ENCODE peak calls at places on chromosomes 11 and 22, in four cellular contexts. E is fibroblast of lung, A is body of pancreas, D is AG04449. O is an unnamed sample.

GRCh38 chr22:22576244-22576988 is 17.4 kb upstream of the PRAME start:
- DNase-seq in E (peak; percentile 43), A (peak; percentile 51), D (no peak), O (no peak)

GRCh38 chr22:45290410-45290936 is 5.7 kb downstream of the UPK3A start:
- DNase-seq in E (peak; percentile 64), A (no peak), D (peak; percentile 58), O (peak; percentile 43)

GRCh38 chr22:20430641-20431519 is 6.7 kb downstream of the SCARF2 start:
- DNase-seq in E (peak; percentile 45), A (peak; percentile 57), D (no peak), O (no peak)

GRCh38 chr11:63945482-63946163 is 6.8 kb downstream of the NAA40 start:
- DNase-seq in E (peak; percentile 81), A (peak; percentile 84), D (peak; percentile 24), O (no peak)

GRCh38 chr11:116930586-116930985 is 93.2 kb upstream of the APOA1 start:
- DNase-seq in E (no peak), A (no peak), D (no peak), O (no peak)

GRCh38 chr11:64936539-64936938 is 846 bp upstream of the GPHA2 start:
- DNase-seq in E (no peak), A (no peak), D (no peak), O (no peak)

GRCh38 chr22:30243671-30244465 is 2.7 kb downstream of the LIF start:
- DNase-seq in E (no peak), A (no peak), D (no peak), O (no peak)

GRCh38 chr11:123429851-123430735 is at the start of gene GRAMD1B:
- DNase-seq in E (peak; percentile 25), A (no peak), D (peak; percentile 71), O (no peak)

GRCh38 chr11:8017894-8018741 is 31.0 kb downstream of the EIF3F start:
- DNase-seq in E (peak; percentile 20), A (no peak), D (no peak), O (no peak)

GRCh38 chr11:10606536-10607208 is 38.2 kb upstream of the LYVE1 start:
- DNase-seq in E (peak; percentile 72), A (no peak), D (peak; percentile 28), O (peak; percentile 59)

GRCh38 chr11:45052361-45052760 is 94.1 kb upstream of the PRDM11 start:
- DNase-seq in E (no peak), A (no peak), D (no peak), O (no peak)

GRCh38 chr11:80146231-80146630 is 705.4 kb upstream of the TENM4 start:
- DNase-seq in E (no peak), A (no peak), D (no peak), O (no peak)

GRCh38 chr11:85934599-85935169 is 79.5 kb downstream of the CCDC83 start:
- DNase-seq in E (no peak), A (peak; percentile 34), D (no peak), O (no peak)
- H3K4me3 ChIP-seq in E (no peak overlapping the region), A (no peak overlapping the region), D (no peak overlapping the region), O (no peak overlapping the region)

GRCh38 chr11:112013501-112014164 is 11.6 kb upstream of the DLAT start:
- DNase-seq in E (no peak), A (no peak), D (no peak), O (no peak)

GRCh38 chr11:112016088-112016764 is 9.0 kb upstream of the DLAT start:
- DNase-seq in E (peak; percentile 22), A (peak; percentile 21), D (no peak), O (peak; percentile 80)

GRCh38 chr11:112019066-112019465 is 6.1 kb upstream of the DLAT start:
- DNase-seq in E (no peak), A (no peak), D (no peak), O (no peak)

GRCh38 chr11:112017538-112017937 is 7.7 kb upstream of the DLAT start:
- DNase-seq in E (peak; percentile 34), A (peak; percentile 36), D (no peak), O (no peak)

DNA sequence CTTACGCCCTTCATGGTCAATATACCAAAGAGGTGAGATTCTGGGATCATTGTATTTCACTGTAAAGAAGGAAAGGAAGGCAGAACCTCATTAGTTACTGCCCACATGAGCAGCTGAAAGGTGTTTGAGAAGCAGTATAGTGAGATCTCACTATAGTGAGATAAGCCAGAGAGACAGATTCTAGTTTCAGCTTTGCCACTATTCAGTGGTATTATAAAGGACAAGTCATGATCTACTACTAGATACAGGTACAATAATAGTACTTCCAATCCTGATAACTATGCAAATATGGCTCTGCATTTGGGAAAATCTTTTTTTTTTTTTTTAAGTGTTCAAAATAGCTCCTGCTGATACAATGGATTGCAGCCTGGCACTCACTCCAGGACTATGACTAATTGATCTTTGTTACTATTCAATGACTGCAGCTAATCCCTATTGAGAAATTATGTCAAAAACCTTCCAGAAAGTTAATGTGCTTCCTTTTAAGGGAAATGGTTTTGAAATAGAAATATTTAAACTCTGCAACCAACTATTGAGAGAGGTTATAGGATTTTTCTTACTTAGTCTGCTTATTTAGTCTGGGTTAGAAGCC is 8.3 kb upstream of the DLAT start:
- DNase-seq in E (peak; percentile 66), A (no peak), D (no peak), O (peak; percentile 72)
- H3K4me3 ChIP-seq in E (no peak overlapping the region), A (no peak overlapping the region), D (no peak overlapping the region), O (no peak overlapping the region)

GRCh38 chr11:92626624-92627023 is 342.8 kb upstream of the MTNR1B start:
- DNase-seq in E (no peak), A (no peak), D (no peak), O (no peak)

GRCh38 chr11:92632510-92632909 is 336.9 kb upstream of the MTNR1B start:
- DNase-seq in E (no peak), A (no peak), D (no peak), O (no peak)

GRCh38 chr11:92623055-92623454 is 346.4 kb upstream of the MTNR1B start:
- DNase-seq in E (no peak), A (no peak), D (no peak), O (no peak)

GRCh38 chr11:92628401-92629292 is 340.8 kb upstream of the MTNR1B start:
- DNase-seq in E (peak; percentile 2), A (no peak), D (no peak), O (peak; percentile 21)

DNA sequence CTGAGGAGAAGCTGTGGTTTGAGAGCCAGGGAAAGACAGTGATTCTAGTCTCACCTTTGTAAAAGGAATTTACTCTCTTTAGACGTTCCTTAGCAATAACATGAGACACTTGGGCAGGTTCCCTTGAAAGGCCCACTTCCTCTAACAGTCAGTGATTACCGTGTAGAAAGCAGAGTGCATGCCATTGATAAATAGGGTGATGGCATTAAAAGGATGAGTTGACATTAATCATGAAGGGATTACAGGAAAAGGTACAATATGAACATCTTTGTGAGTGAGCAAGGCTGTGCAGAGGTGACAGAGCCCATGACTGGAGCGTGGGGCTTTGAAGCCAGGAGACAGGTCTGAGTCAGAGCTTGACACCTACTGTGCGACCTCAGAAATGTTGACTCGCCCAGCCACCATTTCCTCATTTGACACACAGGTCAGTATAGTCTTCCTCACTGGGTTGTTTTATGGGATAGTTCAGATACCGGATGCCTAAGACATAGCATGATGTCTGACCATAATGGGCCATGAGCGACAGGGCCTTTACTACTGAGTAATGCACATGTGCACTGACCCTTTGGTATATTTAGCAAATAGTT is 341.7 kb upstream of the MTNR1B start:
- DNase-seq in E (no peak), A (no peak), D (no peak), O (peak; percentile 22)
- H3K4me3 ChIP-seq in E (no peak overlapping the region), A (no peak overlapping the region), D (no peak overlapping the region), O (no peak overlapping the region)

DNA sequence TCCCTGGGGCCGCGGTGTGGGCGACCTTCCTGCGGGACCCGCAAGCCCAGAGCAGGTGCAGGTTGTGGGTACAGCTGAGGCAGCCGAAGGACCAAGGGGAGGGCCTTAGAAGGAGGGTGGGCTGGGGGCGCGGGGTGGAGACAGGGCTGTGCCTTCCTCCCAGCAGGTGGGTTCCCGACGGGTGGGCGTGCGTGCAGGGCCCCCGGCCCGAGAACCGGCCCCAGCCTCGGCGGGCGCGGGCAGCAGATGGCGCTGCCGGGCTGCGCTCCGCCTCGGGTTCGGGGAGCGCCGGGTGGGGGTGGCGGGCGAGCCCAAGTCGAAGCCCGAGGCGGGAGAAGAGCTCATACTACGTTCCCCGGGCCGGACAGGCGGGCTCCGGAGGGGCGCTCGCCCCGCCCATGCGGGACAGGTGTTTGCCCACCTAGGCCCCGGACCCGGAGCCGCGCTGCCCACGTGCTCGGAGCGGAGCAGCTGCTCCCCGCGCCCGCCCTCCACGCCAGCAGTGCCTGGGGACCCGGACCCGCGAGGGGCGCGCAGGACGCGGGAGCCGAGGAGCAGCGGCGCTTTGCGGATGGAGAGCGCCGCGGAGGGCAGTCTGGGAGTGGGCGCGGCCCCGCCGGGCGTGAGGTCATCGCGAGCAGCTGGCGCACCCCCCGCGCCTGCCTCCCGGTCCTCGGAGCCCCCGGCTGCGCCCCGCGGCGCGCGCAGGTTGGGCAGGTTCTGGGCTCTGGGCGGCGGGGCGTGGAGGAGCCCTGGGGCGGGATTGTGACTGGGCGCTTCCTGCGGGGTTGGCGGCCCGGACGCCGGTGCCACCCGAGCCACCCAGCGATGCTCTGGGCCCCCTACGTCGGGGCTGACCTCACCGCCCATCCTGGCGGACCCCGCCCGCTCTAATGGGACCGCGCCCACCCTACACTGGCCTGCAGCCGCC is 25.3 kb downstream of the DUSP8 start:
- DNase-seq in E (peak; percentile 29), A (peak; percentile 60), D (no peak), O (no peak)
- H3K4me3 ChIP-seq in E (no peak overlapping the region), A (peak overlapping the region; percentile 2), D (peak overlapping the region; percentile 33), O (peak overlapping the region; percentile 31)

DNA sequence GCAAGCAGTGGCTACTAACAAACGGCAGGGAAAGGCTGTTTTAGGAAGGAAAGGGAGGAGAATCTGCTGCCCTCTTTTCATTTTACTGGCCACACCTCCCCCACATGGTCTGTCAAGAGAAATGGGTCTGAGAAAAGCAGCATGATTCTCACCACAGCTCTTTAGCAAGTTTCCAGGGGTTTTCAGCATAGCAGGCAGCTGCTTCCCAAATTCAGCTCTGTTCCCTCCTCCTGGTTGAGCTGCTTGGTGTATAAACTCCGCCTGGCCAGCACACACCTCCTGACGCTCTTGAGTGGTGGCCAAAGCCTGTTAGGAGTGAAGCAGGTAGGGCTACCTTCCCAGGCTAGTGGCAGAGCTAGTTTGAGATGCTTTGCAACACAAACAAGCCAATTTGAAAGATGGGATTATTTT is 438.5 kb upstream of the CCDC90B start:
- DNase-seq in E (peak; percentile 19), A (peak; percentile 69), D (no peak), O (no peak)
- H3K4me3 ChIP-seq in E (no peak overlapping the region), A (no peak overlapping the region), D (no peak overlapping the region), O (no peak overlapping the region)

O was measured in skeletal muscle cell.